ENCODE peak calls at places on chromosomes 13 and 19, in seven cellular contexts. X is NCI-H1092 treated with DMSO at 0.1 percent for 48 hours, V is iris pigment epithelial cell, K is uterus, Z is GM12892, D is epithelial cell of esophagus, T is GM13977. H is an unnamed sample.

GRCh38 chr13:44331912-44332840 is 41.4 kb upstream of the SERP2 start:
- DNase-seq in X (peak; percentile 79), V (peak; percentile 89), K (peak; percentile 96), Z (no peak), D (no peak), T (no peak), H (peak; percentile 77)

GRCh38 chr13:49499889-49500660 is 4.3 kb downstream of the PHF11 start:
- DNase-seq in X (no peak), V (peak; percentile 93), K (no peak), Z (no peak), D (no peak), T (no peak), H (no peak)

GRCh38 chr13:109479991-109480696 is 306.2 kb downstream of the IRS2 start:
- DNase-seq in X (no peak), V (peak; percentile 84), K (no peak), Z (no peak), D (peak; percentile 50), T (no peak), H (no peak)

GRCh38 chr13:80840313-80840976 is 499.5 kb upstream of the SPRY2 start:
- DNase-seq in X (peak; percentile 10), V (peak; percentile 79), K (peak; percentile 49), Z (no peak), D (peak; percentile 1), T (no peak), H (no peak)

GRCh38 chr13:110187501-110188161 is 119.3 kb downstream of the COL4A1 start:
- DNase-seq in X (no peak), V (peak; percentile 71), K (no peak), Z (no peak), D (peak; percentile 80), T (no peak), H (no peak)

GRCh38 chr13:107275945-107276614 is 708.1 kb upstream of the ARGLU1 start:
- DNase-seq in X (no peak), V (peak; percentile 72), K (no peak), Z (no peak), D (peak; percentile 71), T (no peak), H (no peak)

GRCh38 chr13:97889803-97890202 is 63.7 kb upstream of the IPO5 start:
- DNase-seq in X (no peak), V (peak; percentile 19), K (no peak), Z (no peak), D (no peak), T (no peak), H (no peak)

GRCh38 chr19:39645800-39646411 is 9.8 kb upstream of the LGALS16 start:
- DNase-seq in X (no peak), V (peak; percentile 17), K (no peak), Z (no peak), D (peak; percentile 36), T (no peak), H (no peak)

GRCh38 chr13:45529758-45530157 is 65.0 kb downstream of the COG3 start:
- DNase-seq in X (no peak), V (no peak), K (no peak), Z (no peak), D (peak; percentile 64), T (no peak), H (no peak)

GRCh38 chr19:18385675-18386542 is at the start of gene GDF15:
- DNase-seq in X (no peak), V (peak; percentile 96), K (peak; percentile 53), Z (no peak), D (peak; percentile 49), T (peak; percentile 73), H (no peak)

GRCh38 chr13:110528911-110529310 is 32.6 kb downstream of the RAB20 start:
- DNase-seq in X (no peak), V (no peak), K (no peak), Z (no peak), D (no peak), T (no peak), H (no peak)

GRCh38 chr13:95451656-95452055 is 100.9 kb upstream of the CLDN10 start:
- DNase-seq in X (no peak), V (no peak), K (no peak), Z (no peak), D (no peak), T (no peak), H (no peak)

GRCh38 chr19:47507924-47508553 is 6.8 kb downstream of the NAPA start:
- DNase-seq in X (no peak), V (no peak), K (no peak), Z (no peak), D (no peak), T (no peak), H (no peak)

GRCh38 chr19:38231918-38232317 is 7.9 kb upstream of the DPF1 start:
- DNase-seq in X (no peak), V (no peak), K (no peak), Z (no peak), D (no peak), T (no peak), H (no peak)

GRCh38 chr13:92657565-92657964 is 569.0 kb upstream of the GPC6 start:
- DNase-seq in X (no peak), V (peak; percentile 40), K (no peak), Z (no peak), D (no peak), T (no peak), H (no peak)

GRCh38 chr13:113562866-113563265 is 21.7 kb upstream of the TFDP1 start:
- DNase-seq in X (no peak), V (no peak), K (no peak), Z (no peak), D (no peak), T (no peak), H (no peak)

GRCh38 chr13:99434258-99434788 is 66.9 kb upstream of the TM9SF2 start:
- DNase-seq in X (no peak), V (no peak), K (no peak), Z (no peak), D (no peak), T (no peak), H (no peak)

GRCh38 chr19:29645911-29646310 is 19.4 kb upstream of the PLEKHF1 start:
- DNase-seq in X (no peak), V (peak; percentile 55), K (no peak), Z (no peak), D (peak; percentile 78), T (no peak), H (peak; percentile 80)

GRCh38 chr19:19647037-19647835 is 3.8 kb upstream of the GMIP start:
- DNase-seq in X (no peak), V (no peak), K (peak; percentile 14), Z (no peak), D (no peak), T (no peak), H (no peak)

GRCh38 chr19:31969110-31969509 is 376.3 kb upstream of the ZNF507 start:
- DNase-seq in X (no peak), V (no peak), K (no peak), Z (no peak), D (no peak), T (no peak), H (no peak)

GRCh38 chr19:3807131-3807480 is 20.9 kb upstream of the MATK start:
- DNase-seq in X (no peak), V (no peak), K (no peak), Z (no peak), D (no peak), T (no peak), H (no peak)

GRCh38 chr19:56348289-56348877 is 33.7 kb upstream of the ZSCAN5A start:
- DNase-seq in X (no peak), V (peak; percentile 32), K (no peak), Z (no peak), D (peak; percentile 36), T (no peak), H (no peak)

GRCh38 chr13:29434217-29434940 is 161.1 kb downstream of the SLC7A1 start:
- DNase-seq in X (no peak), V (no peak), K (no peak), Z (no peak), D (no peak), T (no peak), H (no peak)

GRCh38 chr13:100611678-100612492 is 23.3 kb upstream of the GGACT start:
- DNase-seq in X (no peak), V (no peak), K (no peak), Z (no peak), D (peak; percentile 76), T (no peak), H (no peak)

GRCh38 chr13:66341038-66341437 is 889.1 kb downstream of the PCDH9 start:
- DNase-seq in X (no peak), V (no peak), K (no peak), Z (no peak), D (no peak), T (no peak), H (no peak)

GRCh38 chr13:42524487-42525034 is 49.4 kb upstream of the TNFSF11 start:
- DNase-seq in X (no peak), V (peak; percentile 10), K (no peak), Z (no peak), D (no peak), T (no peak), H (no peak)

GRCh38 chr19:54418030-54418929 is 3.0 kb downstream of the TTYH1 start:
- DNase-seq in X (no peak), V (peak; percentile 62), K (no peak), Z (no peak), D (no peak), T (peak; percentile 84), H (no peak)

GRCh38 chr19:16342002-16342715 is 17.5 kb downstream of the KLF2 start:
- DNase-seq in X (no peak), V (no peak), K (no peak), Z (no peak), D (no peak), T (peak; percentile 75), H (peak; percentile 63)

GRCh38 chr19:31174948-31175347 is 174.3 kb downstream of the TSHZ3 start:
- DNase-seq in X (no peak), V (no peak), K (no peak), Z (no peak), D (no peak), T (no peak), H (peak; percentile 58)

GRCh38 chr19:33469171-33470039 is 52.2 kb downstream of the PEPD start:
- DNase-seq in X (no peak), V (no peak), K (no peak), Z (no peak), D (no peak), T (no peak), H (no peak)

GRCh38 chr19:681029-681626 is 4.9 kb downstream of the FSTL3 start:
- DNase-seq in X (no peak), V (no peak), K (no peak), Z (peak; percentile 85), D (peak; percentile 92), T (peak; percentile 97), H (no peak)